ENCODE peak calls at places on chromosomes 11 and 22, in nine cellular contexts. S, K, M, N, Z, W, H, F and T are unnamed samples.

GRCh38 chr11:123235117-123235686 is 40.2 kb upstream of the CLMP start:
- DNase-seq in S (no peak), K (peak), M (peak), N (no peak), Z (peak), W (peak), H (peak), F (peak), T (no peak)

GRCh38 chr11:44456544-44457270 is 108.8 kb upstream of the CD82 start:
- DNase-seq in S (no peak), K (peak), M (no peak), N (no peak), Z (peak), W (no peak), H (no peak), F (no peak), T (no peak)

GRCh38 chr11:122440783-122441701 is 214.5 kb upstream of the UBASH3B start:
- DNase-seq in S (peak), K (no peak), M (no peak), N (no peak), Z (no peak), W (peak), H (peak), F (no peak), T (no peak)

GRCh38 chr11:134866215-134866614 is 454.2 kb upstream of the B3GAT1 start:
- DNase-seq in S (no peak), K (no peak), M (no peak), N (no peak), Z (no peak), W (no peak), H (no peak), F (no peak), T (no peak)

GRCh38 chr11:2301631-2302272 is at the start of the genes C11orf21 and TSPAN32:
- DNase-seq in S (peak), K (no peak), M (no peak), N (no peak), Z (peak), W (peak), H (no peak), F (no peak), T (peak)

GRCh38 chr11:30377347-30377746 is 54.4 kb downstream of the ARL14EP start:
- DNase-seq in S (no peak), K (no peak), M (no peak), N (no peak), Z (no peak), W (no peak), H (no peak), F (no peak), T (no peak)

GRCh38 chr11:122727101-122727929 is 71.8 kb downstream of the UBASH3B start:
- DNase-seq in S (peak), K (no peak), M (no peak), N (no peak), Z (peak), W (no peak), H (no peak), F (no peak), T (peak)

GRCh38 chr11:128392259-128392658 is 195.1 kb downstream of the ETS1 start:
- DNase-seq in S (no peak), K (no peak), M (no peak), N (no peak), Z (no peak), W (no peak), H (no peak), F (no peak), T (no peak)

GRCh38 chr11:19187101-19187500 is 14.7 kb downstream of the CSRP3 start:
- DNase-seq in S (peak), K (no peak), M (peak), N (no peak), Z (no peak), W (peak), H (no peak), F (no peak), T (no peak)

GRCh38 chr11:71456831-71457230 is 3.8 kb downstream of the NADSYN1 start:
- DNase-seq in S (no peak), K (no peak), M (no peak), N (no peak), Z (no peak), W (no peak), H (peak), F (no peak), T (no peak)

GRCh38 chr22:27724706-27725105 is 76.8 kb downstream of the MN1 start:
- DNase-seq in S (peak), K (no peak), M (no peak), N (no peak), Z (no peak), W (peak), H (no peak), F (no peak), T (peak)

GRCh38 chr11:776459-777287 is 614 bp downstream of the GATD1 start:
- DNase-seq in S (no peak), K (no peak), M (no peak), N (no peak), Z (no peak), W (no peak), H (peak), F (no peak), T (no peak)

GRCh38 chr11:116910378-116910777 is 73.0 kb upstream of the APOA1 start:
- DNase-seq in S (peak), K (no peak), M (peak), N (no peak), Z (no peak), W (peak), H (no peak), F (no peak), T (peak)

GRCh38 chr11:2933376-2934056 is 4.3 kb upstream of the PHLDA2 start:
- DNase-seq in S (peak), K (peak), M (peak), N (no peak), Z (peak), W (peak), H (peak), F (no peak), T (peak)

GRCh38 chr11:66546966-66547661 is 411 bp downstream of the ACTN3 start:
- DNase-seq in S (no peak), K (no peak), M (no peak), N (no peak), Z (no peak), W (no peak), H (peak), F (no peak), T (no peak)

GRCh38 chr11:49995559-49995958 is 13.2 kb upstream of the OR4C12 start:
- DNase-seq in S (peak), K (peak), M (peak), N (peak), Z (peak), W (peak), H (peak), F (no peak), T (no peak)

GRCh38 chr11:124877631-124878496 is 12.6 kb downstream of the ROBO3 start:
- DNase-seq in S (no peak), K (no peak), M (no peak), N (no peak), Z (no peak), W (no peak), H (no peak), F (no peak), T (no peak)

GRCh38 chr22:31826443-31826842 is 72.6 kb downstream of the DEPDC5 start:
- DNase-seq in S (no peak), K (no peak), M (no peak), N (no peak), Z (no peak), W (no peak), H (no peak), F (no peak), T (no peak)

GRCh38 chr11:76041208-76041607 is 165.1 kb downstream of the WNT11 start:
- DNase-seq in S (no peak), K (no peak), M (no peak), N (no peak), Z (no peak), W (no peak), H (no peak), F (no peak), T (no peak)

GRCh38 chr11:9700105-9700801 is 36.4 kb downstream of the SWAP70 start:
- DNase-seq in S (no peak), K (no peak), M (no peak), N (no peak), Z (no peak), W (peak), H (no peak), F (no peak), T (no peak)

GRCh38 chr11:79437274-79437980 is 3.4 kb downstream of the TENM4 start:
- DNase-seq in S (no peak), K (no peak), M (peak), N (no peak), Z (peak), W (peak), H (peak), F (no peak), T (peak)

GRCh38 chr11:1482581-1483444 is 3.8 kb downstream of the MOB2 start:
- DNase-seq in S (no peak), K (no peak), M (no peak), N (no peak), Z (no peak), W (no peak), H (no peak), F (no peak), T (no peak)

GRCh38 chr11:28756977-28757376 is 648.8 kb downstream of the METTL15 start:
- DNase-seq in S (peak), K (no peak), M (peak), N (peak), Z (no peak), W (peak), H (no peak), F (no peak), T (no peak)

GRCh38 chr22:39214006-39214382 is 30.8 kb downstream of the PDGFB start:
- DNase-seq in S (no peak), K (no peak), M (no peak), N (no peak), Z (no peak), W (no peak), H (no peak), F (no peak), T (no peak)

GRCh38 chr22:33853200-33854097 is 66.8 kb downstream of the LARGE1 start:
- DNase-seq in S (peak), K (no peak), M (peak), N (peak), Z (no peak), W (peak), H (peak), F (no peak), T (peak)

GRCh38 chr22:25076281-25076680 is 123.4 kb upstream of the CRYBB3 start:
- DNase-seq in S (no peak), K (no peak), M (no peak), N (no peak), Z (peak), W (no peak), H (no peak), F (no peak), T (no peak)